ENCODE peak calls at places on chromosomes 3 and 15, in nine cellular contexts. V, S, O, F, N, E, M, P and A are unnamed samples.

GRCh38 chr15:39195988-39196486 is 384.8 kb upstream of the THBS1 start:
- DNase-seq in O (no peak), P (peak), N (peak), V (peak), F (no peak), M (peak), E (no peak), S (peak), A (peak)

GRCh38 chr3:11159421-11159904 is 5.2 kb downstream of the HRH1 start:
- DNase-seq in P (peak), S (no peak), E (no peak), V (no peak), F (no peak), O (no peak), N (no peak), M (peak), A (peak)

GRCh38 chr3:61618871-61619270 is 57.5 kb downstream of the PTPRG start:
- DNase-seq in O (no peak), E (no peak), F (no peak), V (no peak), P (no peak), S (no peak), M (no peak), N (no peak), A (no peak)

GRCh38 chr15:78317145-78317836 is 17.9 kb upstream of the SKIC8 start:
- DNase-seq in P (peak), E (no peak), S (peak), O (no peak), V (peak), F (no peak), N (peak), M (peak), A (peak)

GRCh38 chr15:90396321-90396720 is 8.3 kb downstream of the IQGAP1 start:
- DNase-seq in N (no peak), F (no peak), V (no peak), O (no peak), M (no peak), E (no peak), S (no peak), P (no peak), A (no peak)

GRCh38 chr15:56798639-56799038 is 65.3 kb upstream of the ZNF280D start:
- DNase-seq in P (no peak), S (no peak), F (no peak), V (no peak), M (no peak), E (no peak), O (no peak), N (no peak), A (peak)

GRCh38 chr3:38247366-38248035 is 18.1 kb upstream of the SLC22A13 start:
- DNase-seq in P (peak), F (no peak), N (peak), M (peak), E (peak), V (peak), O (no peak), S (peak), A (peak)

GRCh38 chr3:43418601-43419272 is 132.4 kb downstream of the SNRK start:
- DNase-seq in N (peak), P (peak), V (no peak), F (no peak), S (no peak), E (peak), O (no peak), M (no peak), A (no peak)

GRCh38 chr3:51538115-51538458 is 432 bp upstream of the RAD54L2 start:
- DNase-seq in S (no peak), E (no peak), P (no peak), V (no peak), M (no peak), O (no peak), N (no peak), F (peak), A (peak)

GRCh38 chr3:4907647-4908046 is 71.6 kb upstream of the BHLHE40 start:
- DNase-seq in F (no peak), S (no peak), E (no peak), P (no peak), V (no peak), N (no peak), O (no peak), M (no peak), A (no peak)

GRCh38 chr3:172836390-172836997 is 86.0 kb downstream of the ECT2 start:
- DNase-seq in N (peak), M (peak), P (peak), S (peak), F (peak), E (peak), O (no peak), V (peak), A (peak)

GRCh38 chr3:28835751-28836150 is 445.1 kb upstream of the RBMS3 start:
- DNase-seq in F (peak), P (no peak), V (no peak), N (no peak), E (no peak), O (peak), S (peak), M (no peak), A (peak)

GRCh38 chr3:13200465-13200864 is 127.2 kb upstream of the IQSEC1 start:
- DNase-seq in N (no peak), S (no peak), F (no peak), O (peak), P (no peak), M (no peak), V (no peak), E (no peak), A (no peak)

GRCh38 chr15:65862682-65863081 is 6.6 kb upstream of the RAB11A start:
- DNase-seq in O (no peak), P (peak), E (peak), N (peak), S (peak), V (no peak), M (peak), F (no peak), A (peak)

GRCh38 chr15:90083419-90083818 is 18.8 kb downstream of the IDH2 start:
- DNase-seq in V (no peak), F (no peak), N (no peak), O (no peak), E (no peak), P (no peak), M (no peak), S (no peak), A (no peak)

GRCh38 chr3:188270423-188270972 is 116.5 kb downstream of the LPP start:
- DNase-seq in O (no peak), N (peak), M (peak), F (no peak), V (no peak), E (no peak), P (peak), S (peak), A (peak)

GRCh38 chr3:43063114-43063513 is 42.8 kb downstream of the POMGNT2 start:
- DNase-seq in F (no peak), M (no peak), N (no peak), O (no peak), E (no peak), V (no peak), P (no peak), S (no peak), A (no peak)

GRCh38 chr3:142944346-142944745 is 19.1 kb downstream of the PAQR9 start:
- DNase-seq in F (no peak), S (no peak), N (no peak), P (no peak), V (no peak), M (no peak), E (no peak), O (no peak), A (no peak)

GRCh38 chr3:198017100-198017499 is 57.1 kb downstream of the LMLN start:
- DNase-seq in E (no peak), P (no peak), O (no peak), S (no peak), V (no peak), F (no peak), M (no peak), N (no peak), A (no peak)

GRCh38 chr3:112813723-112814171 is 32.9 kb downstream of the CD200R1L start:
- DNase-seq in M (peak), V (no peak), N (no peak), O (no peak), S (no peak), F (no peak), E (no peak), P (no peak), A (peak)

GRCh38 chr3:38374221-38374620 is 27.6 kb downstream of the XYLB start:
- DNase-seq in O (no peak), S (no peak), V (no peak), E (no peak), N (no peak), F (no peak), P (no peak), M (no peak), A (no peak)

GRCh38 chr3:155853214-155854146 is 747 bp downstream of the SLC33A1 start:
- DNase-seq in F (no peak), M (no peak), N (peak), V (no peak), P (peak), S (peak), O (no peak), E (peak), A (no peak)